ENCODE peak calls at places on chromosomes 5 and 9, in ten cellular contexts. B, V, N, M, H, T, U, G, C and D are unnamed samples.

GRCh38 chr9:96219615-96220257 is 82.2 kb downstream of the HSD17B3 start:
- DNase-seq in B (peak; percentile 35), V (no peak), N (peak; percentile 48), M (no peak), H (peak; percentile 70), T (peak; percentile 56), U (peak; percentile 19), G (peak; percentile 77), C (peak; percentile 36), D (no peak)

GRCh38 chr9:69768716-69769115 is 8.9 kb upstream of the PTAR1 start:
- DNase-seq in B (no peak), V (peak; percentile 11), N (no peak), M (no peak), H (no peak), T (no peak), U (no peak), G (no peak), C (no peak), D (no peak)

GRCh38 chr5:159456722-159457462 is 126.6 kb upstream of the IL12B start:
- DNase-seq in B (no peak), V (peak; percentile 51), N (peak; percentile 53), M (peak; percentile 13), H (no peak), T (no peak), U (no peak), G (no peak), C (no peak), D (no peak)

GRCh38 chr5:74576941-74577456 is 63.5 kb downstream of the ENC1 start:
- DNase-seq in B (no peak), V (peak; percentile 62), N (no peak), M (no peak), H (no peak), T (no peak), U (no peak), G (no peak), C (no peak), D (no peak)

GRCh38 chr9:79014929-79015699 is 556.7 kb upstream of the TLE4 start:
- DNase-seq in B (no peak), V (no peak), N (peak; percentile 36), M (no peak), H (no peak), T (no peak), U (no peak), G (no peak), C (no peak), D (no peak)

GRCh38 chr5:61790678-61791077 is 458.6 kb downstream of the ZSWIM6 start:
- DNase-seq in B (peak; percentile 44), V (no peak), N (no peak), M (peak; percentile 43), H (no peak), T (peak; percentile 52), U (peak; percentile 81), G (no peak), C (peak; percentile 37), D (no peak)

GRCh38 chr5:38692346-38692745 is 135.9 kb upstream of the LIFR start:
- DNase-seq in B (no peak), V (peak; percentile 11), N (no peak), M (no peak), H (no peak), T (no peak), U (no peak), G (no peak), C (no peak), D (no peak)

GRCh38 chr9:94600258-94600657 is 6.6 kb upstream of the FBP2 start:
- DNase-seq in B (peak; percentile 64), V (no peak), N (no peak), M (no peak), H (no peak), T (no peak), U (no peak), G (peak; percentile 88), C (peak; percentile 31), D (peak; percentile 49)

GRCh38 chr5:136275601-136276000 is 82.6 kb upstream of the SMIM32 start:
- DNase-seq in B (no peak), V (no peak), N (no peak), M (no peak), H (no peak), T (no peak), U (peak; percentile 8), G (no peak), C (no peak), D (no peak)

GRCh38 chr5:181164076-181164952 is 16.9 kb downstream of the OR2V2 start:
- DNase-seq in B (no peak), V (no peak), N (no peak), M (no peak), H (no peak), T (no peak), U (no peak), G (no peak), C (no peak), D (no peak)

GRCh38 chr5:37774912-37775483 is 64.8 kb downstream of the GDNF start:
- DNase-seq in B (no peak), V (no peak), N (no peak), M (peak; percentile 36), H (no peak), T (no peak), U (no peak), G (no peak), C (no peak), D (no peak)

GRCh38 chr9:79581388-79581787 is 9.6 kb downstream of the TLE4 start:
- DNase-seq in B (peak; percentile 15), V (peak; percentile 69), N (no peak), M (no peak), H (no peak), T (no peak), U (no peak), G (no peak), C (peak; percentile 33), D (no peak)

GRCh38 chr9:114504341-114505186 is 709 bp downstream of the WHRN start:
- DNase-seq in B (peak; percentile 44), V (peak; percentile 49), N (peak; percentile 72), M (peak; percentile 18), H (peak; percentile 77), T (peak; percentile 87), U (peak; percentile 72), G (peak; percentile 68), C (peak; percentile 44), D (no peak)

GRCh38 chr5:10933141-10933540 is 172.1 kb upstream of the DAP start:
- DNase-seq in B (no peak), V (no peak), N (no peak), M (no peak), H (no peak), T (no peak), U (no peak), G (no peak), C (no peak), D (no peak)

DNA sequence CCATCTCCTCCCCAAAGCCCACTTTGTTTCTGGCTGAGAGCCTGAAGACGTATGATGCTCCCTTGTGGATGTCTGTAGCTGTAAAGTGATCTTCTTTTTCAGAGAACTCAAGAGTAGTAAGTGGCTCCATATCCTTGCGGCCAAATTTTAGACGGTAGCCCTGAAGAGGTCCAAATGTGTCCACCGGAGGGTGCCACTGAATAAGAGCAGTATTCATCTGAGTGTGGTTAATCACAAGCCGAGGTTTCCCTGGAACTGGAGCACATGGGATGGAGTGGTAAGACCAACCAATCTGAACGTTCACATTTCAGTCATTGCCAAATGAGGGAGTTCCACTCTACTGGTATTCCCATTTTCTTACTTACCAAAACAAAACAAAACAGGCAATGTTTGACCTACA is 686.5 kb upstream of the DMAC1 start:
- DNase-seq in B (peak; percentile 27), V (peak; percentile 3), N (no peak), M (no peak), H (peak; percentile 62), T (no peak), U (peak; percentile 25), G (peak; percentile 50), C (peak; percentile 28), D (no peak)
- TF ChIP-seq CTCF in B (peak; percentile 32), V (no peak), N (no peak), M (no peak), H (peak; percentile 63), T (peak; percentile 19), U (peak; percentile 30), G (no peak), C (no peak), D (no peak)

DNA sequence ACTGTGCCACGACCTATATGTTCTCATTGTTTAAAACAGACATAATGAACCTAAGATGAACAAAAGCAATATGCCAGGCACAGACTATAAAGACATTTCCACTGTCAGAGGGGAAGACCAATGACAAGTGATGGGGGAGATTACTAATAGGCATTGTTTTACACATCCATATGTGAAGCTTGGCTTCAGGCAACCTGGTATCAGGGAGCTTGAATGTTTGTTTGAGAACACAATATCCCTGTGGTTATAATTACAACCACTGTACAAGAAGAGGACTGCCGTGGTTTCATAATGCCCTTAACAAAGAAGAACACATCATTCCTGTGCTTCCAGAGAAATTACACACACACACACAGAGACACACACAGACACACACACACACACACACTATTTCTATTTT is 385.7 kb downstream of the BNC2 start:
- DNase-seq in B (no peak), V (peak; percentile 74), N (no peak), M (no peak), H (no peak), T (no peak), U (no peak), G (no peak), C (no peak), D (no peak)
- H3K27ac ChIP-seq in B (no peak overlapping the region), V (no peak overlapping the region), N (no peak overlapping the region), M (no peak overlapping the region), H (no peak overlapping the region), T (no peak overlapping the region), U (peak overlapping the region; percentile 25), G (no peak overlapping the region), C (no peak overlapping the region), D (no peak overlapping the region)

GRCh38 chr5:96595300-96596090 is 66.7 kb upstream of the CAST start:
- DNase-seq in B (no peak), V (no peak), N (peak; percentile 37), M (no peak), H (peak; percentile 45), T (no peak), U (no peak), G (no peak), C (no peak), D (no peak)
- TF ChIP-seq CTCF in B (peak; percentile 55), V (peak; percentile 32), N (peak; percentile 12), M (peak; percentile 29), H (peak; percentile 78), T (peak; percentile 34), U (no peak), G (no peak), C (peak; percentile 26), D (no peak)

GRCh38 chr5:34009610-34010009 is 1.8 kb upstream of the AMACR start:
- DNase-seq in B (no peak), V (no peak), N (no peak), M (no peak), H (no peak), T (no peak), U (no peak), G (no peak), C (no peak), D (no peak)
- H3K27ac ChIP-seq in B (peak overlapping the region; percentile 97), V (no peak overlapping the region), N (no peak overlapping the region), M (no peak overlapping the region), H (no peak overlapping the region), T (no peak overlapping the region), U (peak overlapping the region; percentile 94), G (no peak overlapping the region), C (peak overlapping the region; percentile 96), D (no peak overlapping the region)

DNA sequence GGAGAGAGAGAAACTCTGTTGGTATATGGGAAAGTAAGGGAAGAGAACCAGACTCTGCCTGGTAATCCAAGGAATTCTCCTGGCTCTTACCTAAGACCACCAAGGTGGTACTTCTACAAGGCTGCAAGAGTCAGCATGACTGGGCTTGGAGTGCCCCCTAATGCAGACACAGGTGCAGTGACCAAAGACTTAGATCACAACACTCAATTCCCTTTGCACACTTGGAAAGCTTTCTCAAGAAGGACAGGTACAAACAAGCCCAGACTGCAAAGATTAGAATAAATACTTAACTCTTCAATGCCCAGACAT is 25.2 kb downstream of the UGT3A2 start:
- DNase-seq in B (no peak), V (no peak), N (no peak), M (no peak), H (peak; percentile 46), T (no peak), U (no peak), G (no peak), C (no peak), D (no peak)
- TF ChIP-seq CTCF in B (no peak), V (no peak), N (no peak), M (no peak), H (peak; percentile 69), T (no peak), U (peak; percentile 25), G (peak; percentile 47), C (no peak), D (no peak)